ENCODE peak calls at places on chromosomes 13 and 19, in eight cellular contexts. K is heart left ventricle; F is WTC11; D is T-helper 9 cell; N is fibroblast of lung; G is islet precursor cell; A is nephron progenitor cell; X is effector CD4-positive, alpha-beta T cell. O is an unnamed sample.
A peak's percentile ranks its signal among the peaks of the same experiment; 100 is the strongest.

GRCh38 chr13:37187611-37188010 is 82.1 kb upstream of the CSNK1A1L start:
- DNase-seq in X (no peak), F (no peak), A (no peak), D (no peak), G (no peak), K (no peak), N (no peak), O (no peak)

GRCh38 chr13:45615501-45616101 is at the start of gene ERICH6B:
- DNase-seq in A (peak; percentile 77), F (peak; percentile 76), D (no peak), N (peak; percentile 21), K (no peak), G (peak; percentile 82), X (no peak), O (no peak)

GRCh38 chr19:55620951-55621672 is 3.3 kb downstream of the ZNF784 start:
- DNase-seq in F (no peak), N (no peak), X (no peak), A (no peak), G (peak; percentile 43), K (no peak), D (no peak), O (no peak)

GRCh38 chr19:29860492-29860891 is 48.7 kb downstream of the CCNE1 start:
- DNase-seq in X (no peak), F (no peak), K (no peak), D (no peak), G (no peak), N (no peak), A (no peak), O (no peak)

GRCh38 chr13:46580362-46580839 is 27.4 kb downstream of the LRCH1 start:
- DNase-seq in D (no peak), K (no peak), A (no peak), X (no peak), G (no peak), F (no peak), N (no peak), O (no peak)

GRCh38 chr19:14556662-14557188 is 15.1 kb downstream of the NDUFB7 start:
- DNase-seq in G (peak; percentile 92), K (peak; percentile 83), X (peak; percentile 67), N (peak; percentile 75), A (peak; percentile 82), F (peak; percentile 90), D (peak; percentile 70), O (peak; percentile 69)

GRCh38 chr19:30102666-30103065 is 160.6 kb downstream of the URI1 start:
- DNase-seq in G (no peak), A (no peak), K (no peak), X (no peak), D (no peak), F (no peak), N (no peak), O (no peak)

GRCh38 chr13:46149272-46150133 is 32.5 kb downstream of the LCP1 start:
- DNase-seq in X (no peak), F (no peak), A (no peak), D (no peak), G (no peak), K (no peak), N (no peak), O (no peak)

GRCh38 chr19:43674630-43674982 is 4.6 kb upstream of the PLAUR start:
- DNase-seq in F (no peak), D (no peak), K (no peak), N (peak; percentile 37), G (no peak), A (no peak), X (no peak), O (no peak)

GRCh38 chr19:57088125-57088524 is 31.7 kb upstream of the USP29 start:
- DNase-seq in K (no peak), A (no peak), N (no peak), G (no peak), X (no peak), D (no peak), F (no peak), O (no peak)

GRCh38 chr19:57152921-57153320 is 7.9 kb upstream of the ZIM3 start:
- DNase-seq in N (no peak), X (no peak), F (no peak), A (no peak), D (no peak), K (no peak), G (no peak), O (no peak)

GRCh38 chr13:21014139-21014665 is 47.2 kb downstream of the LATS2 start:
- DNase-seq in F (no peak), K (no peak), G (peak; percentile 52), N (no peak), A (peak; percentile 18), X (no peak), D (no peak), O (no peak)

GRCh38 chr19:5949792-5950305 is 28.1 kb downstream of the RANBP3 start:
- DNase-seq in N (no peak), G (no peak), K (peak; percentile 78), F (no peak), X (peak; percentile 18), D (peak; percentile 11), A (no peak), O (no peak)

GRCh38 chr13:97630725-97631124 is 196.8 kb downstream of the RAP2A start:
- DNase-seq in K (no peak), D (no peak), N (no peak), F (no peak), X (no peak), A (no peak), G (no peak), O (no peak)

GRCh38 chr19:55516878-55517620 is 19.9 kb downstream of the SBK2 start:
- DNase-seq in G (peak; percentile 93), D (peak; percentile 87), X (peak; percentile 87), F (peak; percentile 96), K (peak; percentile 95), A (peak; percentile 93), N (peak; percentile 93), O (peak; percentile 95)

GRCh38 chr13:69970521-69970920 is 137.1 kb upstream of the ATXN8OS start:
- DNase-seq in G (peak; percentile 74), X (no peak), A (no peak), F (no peak), N (no peak), D (no peak), K (no peak), O (no peak)

GRCh38 chr19:30391554-30392551 is 19.7 kb downstream of the ZNF536 start:
- DNase-seq in G (peak; percentile 95), D (no peak), A (no peak), N (no peak), K (no peak), X (no peak), F (peak; percentile 29), O (no peak)

GRCh38 chr13:37488682-37489081 is 109.9 kb downstream of the POSTN start:
- DNase-seq in N (peak; percentile 12), F (no peak), G (no peak), D (no peak), K (no peak), X (no peak), A (no peak), O (no peak)

GRCh38 chr13:40101708-40102359 is 446.4 kb downstream of the COG6 start:
- DNase-seq in N (no peak), X (no peak), F (no peak), D (no peak), A (no peak), G (no peak), K (no peak), O (no peak)

GRCh38 chr13:22357132-22357531 is 686.3 kb downstream of the FGF9 start:
- DNase-seq in F (no peak), D (no peak), A (no peak), X (no peak), G (no peak), K (no peak), N (peak; percentile 47), O (no peak)

GRCh38 chr19:10662384-10663251 is 8.5 kb downstream of the ILF3 start:
- DNase-seq in D (no peak), G (no peak), F (no peak), N (no peak), X (no peak), K (no peak), A (no peak), O (no peak)

GRCh38 chr19:35202722-35203674 is 25.5 kb downstream of the FAM187B start:
- DNase-seq in A (no peak), F (peak; percentile 54), N (no peak), K (no peak), D (no peak), X (no peak), G (no peak), O (no peak)

GRCh38 chr19:13132471-13133166 is 14.6 kb downstream of the NACC1 start:
- DNase-seq in K (no peak), F (no peak), D (no peak), N (peak; percentile 33), G (no peak), X (no peak), A (no peak), O (no peak)

GRCh38 chr19:1355974-1356865 is 27.5 kb upstream of the NDUFS7 start:
- DNase-seq in N (peak; percentile 30), D (no peak), A (no peak), K (no peak), G (no peak), F (no peak), X (no peak), O (no peak)

GRCh38 chr13:98541211-98541610 is 35.7 kb downstream of the STK24 start:
- DNase-seq in N (no peak), G (no peak), A (no peak), X (no peak), K (no peak), D (no peak), F (no peak), O (no peak)

O was measured in ovary.